ENCODE peak calls at places on chromosome 20, in seven cellular contexts. One of them, this sample, is unnamed.
A peak's percentile ranks its signal among the peaks of the same experiment; 100 is the strongest.

GRCh38 chr20:32480361-32481199 is 104.6 kb downstream of the NOL4L start:
- DNase-seq in uterus: no peak
- DNase-seq in left lung: no peak
- DNase-seq in mammary epithelial cell: no peak
- DNase-seq in CD4-positive, CD25-positive, alpha-beta regulatory T cell: no peak
- DNase-seq in IMR-90: peak; percentile 44
- DNase-seq in GM23338: no peak
- DNase-seq in this sample: no peak

GRCh38 chr20:9930142-9930541 is 91.3 kb upstream of the PAK5 start:
- DNase-seq in uterus: no peak
- DNase-seq in left lung: no peak
- DNase-seq in mammary epithelial cell: peak; percentile 24
- DNase-seq in CD4-positive, CD25-positive, alpha-beta regulatory T cell: no peak
- DNase-seq in IMR-90: no peak
- DNase-seq in GM23338: no peak
- DNase-seq in this sample: no peak

GRCh38 chr20:11551491-11551890 is 366.2 kb upstream of the BTBD3 start:
- DNase-seq in uterus: no peak
- DNase-seq in left lung: no peak
- DNase-seq in mammary epithelial cell: no peak
- DNase-seq in CD4-positive, CD25-positive, alpha-beta regulatory T cell: no peak
- DNase-seq in IMR-90: no peak
- DNase-seq in GM23338: no peak
- DNase-seq in this sample: no peak

GRCh38 chr20:1918766-1919165 is 23.6 kb downstream of the SIRPA start:
- DNase-seq in uterus: no peak
- DNase-seq in left lung: no peak
- DNase-seq in mammary epithelial cell: no peak
- DNase-seq in CD4-positive, CD25-positive, alpha-beta regulatory T cell: no peak
- DNase-seq in IMR-90: no peak
- DNase-seq in GM23338: no peak
- DNase-seq in this sample: no peak

GRCh38 chr20:32358883-32359632 is 927 bp downstream of the ASXL1 start:
- DNase-seq in uterus: peak; percentile 77
- DNase-seq in left lung: peak; percentile 80
- DNase-seq in mammary epithelial cell: peak; percentile 44
- DNase-seq in CD4-positive, CD25-positive, alpha-beta regulatory T cell: peak; percentile 66
- DNase-seq in IMR-90: peak; percentile 51
- DNase-seq in GM23338: peak; percentile 99
- DNase-seq in this sample: peak; percentile 65

GRCh38 chr20:45510242-45510862 is 5.1 kb downstream of the SPINT3 start:
- DNase-seq in uterus: no peak
- DNase-seq in left lung: no peak
- DNase-seq in mammary epithelial cell: peak; percentile 86
- DNase-seq in CD4-positive, CD25-positive, alpha-beta regulatory T cell: no peak
- DNase-seq in IMR-90: no peak
- DNase-seq in GM23338: no peak
- DNase-seq in this sample: no peak

GRCh38 chr20:47113362-47114118 is 218.9 kb downstream of the EYA2 start:
- DNase-seq in uterus: no peak
- DNase-seq in left lung: no peak
- DNase-seq in mammary epithelial cell: peak; percentile 22
- DNase-seq in CD4-positive, CD25-positive, alpha-beta regulatory T cell: no peak
- DNase-seq in IMR-90: peak; percentile 76
- DNase-seq in GM23338: no peak
- DNase-seq in this sample: no peak

GRCh38 chr20:36573798-36574277 is 441 bp downstream of the TGIF2 start:
- DNase-seq in uterus: no peak
- DNase-seq in left lung: peak; percentile 58
- DNase-seq in mammary epithelial cell: peak; percentile 9
- DNase-seq in CD4-positive, CD25-positive, alpha-beta regulatory T cell: peak; percentile 36
- DNase-seq in IMR-90: no peak
- DNase-seq in GM23338: no peak
- DNase-seq in this sample: no peak

GRCh38 chr20:50027611-50028105 is 44.9 kb downstream of the SNAI1 start:
- DNase-seq in uterus: peak; percentile 54
- DNase-seq in left lung: peak; percentile 74
- DNase-seq in mammary epithelial cell: peak; percentile 44
- DNase-seq in CD4-positive, CD25-positive, alpha-beta regulatory T cell: no peak
- DNase-seq in IMR-90: peak; percentile 92
- DNase-seq in GM23338: no peak
- DNase-seq in this sample: no peak

GRCh38 chr20:32052792-32053362 is 835 bp downstream of the HCK start:
- DNase-seq in uterus: no peak
- DNase-seq in left lung: peak; percentile 87
- DNase-seq in mammary epithelial cell: no peak
- DNase-seq in CD4-positive, CD25-positive, alpha-beta regulatory T cell: no peak
- DNase-seq in IMR-90: no peak
- DNase-seq in GM23338: peak; percentile 88
- DNase-seq in this sample: peak; percentile 42

GRCh38 chr20:43544501-43544900 is 14.3 kb upstream of the SGK2 start:
- DNase-seq in uterus: no peak
- DNase-seq in left lung: no peak
- DNase-seq in mammary epithelial cell: no peak
- DNase-seq in CD4-positive, CD25-positive, alpha-beta regulatory T cell: no peak
- DNase-seq in IMR-90: no peak
- DNase-seq in GM23338: no peak
- DNase-seq in this sample: no peak

GRCh38 chr20:60857708-60858107 is 394.4 kb upstream of the CDH4 start:
- DNase-seq in uterus: no peak
- DNase-seq in left lung: no peak
- DNase-seq in mammary epithelial cell: peak; percentile 51
- DNase-seq in CD4-positive, CD25-positive, alpha-beta regulatory T cell: no peak
- DNase-seq in IMR-90: peak; percentile 43
- DNase-seq in GM23338: no peak
- DNase-seq in this sample: no peak

GRCh38 chr20:47167846-47168245 is 188.7 kb downstream of the ZMYND8 start:
- DNase-seq in uterus: no peak
- DNase-seq in left lung: no peak
- DNase-seq in mammary epithelial cell: no peak
- DNase-seq in CD4-positive, CD25-positive, alpha-beta regulatory T cell: no peak
- DNase-seq in IMR-90: no peak
- DNase-seq in GM23338: peak; percentile 25
- DNase-seq in this sample: no peak

GRCh38 chr20:14757728-14758127 is 420.3 kb upstream of the FLRT3 start:
- DNase-seq in uterus: no peak
- DNase-seq in left lung: no peak
- DNase-seq in mammary epithelial cell: no peak
- DNase-seq in CD4-positive, CD25-positive, alpha-beta regulatory T cell: no peak
- DNase-seq in IMR-90: no peak
- DNase-seq in GM23338: peak; percentile 64
- DNase-seq in this sample: no peak

GRCh38 chr20:21577551-21577950 is 63.7 kb upstream of the NKX2-2 start:
- DNase-seq in uterus: no peak
- DNase-seq in left lung: no peak
- DNase-seq in mammary epithelial cell: no peak
- DNase-seq in CD4-positive, CD25-positive, alpha-beta regulatory T cell: no peak
- DNase-seq in IMR-90: no peak
- DNase-seq in GM23338: no peak
- DNase-seq in this sample: no peak

GRCh38 chr20:49935746-49936152 is 448 bp upstream of the RNF114 start:
- DNase-seq in uterus: no peak
- DNase-seq in left lung: no peak
- DNase-seq in mammary epithelial cell: no peak
- DNase-seq in CD4-positive, CD25-positive, alpha-beta regulatory T cell: no peak
- DNase-seq in IMR-90: no peak
- DNase-seq in GM23338: no peak
- DNase-seq in this sample: no peak

GRCh38 chr20:13868331-13868730 is 83.5 kb downstream of the NDUFAF5 start:
- DNase-seq in uterus: peak; percentile 66
- DNase-seq in left lung: peak; percentile 43
- DNase-seq in mammary epithelial cell: peak; percentile 57
- DNase-seq in CD4-positive, CD25-positive, alpha-beta regulatory T cell: no peak
- DNase-seq in IMR-90: peak; percentile 18
- DNase-seq in GM23338: no peak
- DNase-seq in this sample: no peak

GRCh38 chr20:12276011-12276673 is 358.4 kb downstream of the BTBD3 start:
- DNase-seq in uterus: no peak
- DNase-seq in left lung: no peak
- DNase-seq in mammary epithelial cell: peak; percentile 53
- DNase-seq in CD4-positive, CD25-positive, alpha-beta regulatory T cell: no peak
- DNase-seq in IMR-90: no peak
- DNase-seq in GM23338: no peak
- DNase-seq in this sample: no peak

GRCh38 chr20:7980332-7981046 is 39.1 kb downstream of the TMX4 start:
- DNase-seq in uterus: no peak
- DNase-seq in left lung: no peak
- DNase-seq in mammary epithelial cell: peak; percentile 50
- DNase-seq in CD4-positive, CD25-positive, alpha-beta regulatory T cell: no peak
- DNase-seq in IMR-90: peak; percentile 64
- DNase-seq in GM23338: peak; percentile 51
- DNase-seq in this sample: no peak

GRCh38 chr20:57618091-57618765 is 2.0 kb downstream of the ZBP1 start:
- DNase-seq in uterus: no peak
- DNase-seq in left lung: peak; percentile 51
- DNase-seq in mammary epithelial cell: peak; percentile 82
- DNase-seq in CD4-positive, CD25-positive, alpha-beta regulatory T cell: no peak
- DNase-seq in IMR-90: no peak
- DNase-seq in GM23338: no peak
- DNase-seq in this sample: no peak

GRCh38 chr20:33653218-33653899 is 8.8 kb upstream of the C20orf144 start:
- DNase-seq in uterus: peak; percentile 69
- DNase-seq in left lung: no peak
- DNase-seq in mammary epithelial cell: peak; percentile 34
- DNase-seq in CD4-positive, CD25-positive, alpha-beta regulatory T cell: no peak
- DNase-seq in IMR-90: peak; percentile 66
- DNase-seq in GM23338: peak; percentile 90
- DNase-seq in this sample: no peak

GRCh38 chr20:50339196-50339901 is 148.7 kb downstream of the CEBPB start:
- DNase-seq in uterus: peak; percentile 76
- DNase-seq in left lung: no peak
- DNase-seq in mammary epithelial cell: no peak
- DNase-seq in CD4-positive, CD25-positive, alpha-beta regulatory T cell: no peak
- DNase-seq in IMR-90: peak; percentile 69
- DNase-seq in GM23338: no peak
- DNase-seq in this sample: no peak

GRCh38 chr20:48740269-48740603 is 87.6 kb downstream of the PREX1 start:
- DNase-seq in uterus: no peak
- DNase-seq in left lung: no peak
- DNase-seq in mammary epithelial cell: no peak
- DNase-seq in CD4-positive, CD25-positive, alpha-beta regulatory T cell: no peak
- DNase-seq in IMR-90: no peak
- DNase-seq in GM23338: no peak
- DNase-seq in this sample: no peak

GRCh38 chr20:14721926-14722325 is 384.5 kb upstream of the FLRT3 start:
- DNase-seq in uterus: no peak
- DNase-seq in left lung: no peak
- DNase-seq in mammary epithelial cell: peak; percentile 17
- DNase-seq in CD4-positive, CD25-positive, alpha-beta regulatory T cell: no peak
- DNase-seq in IMR-90: no peak
- DNase-seq in GM23338: no peak
- DNase-seq in this sample: no peak

GRCh38 chr20:50590348-50590664 is 80.1 kb downstream of the PTPN1 start:
- DNase-seq in uterus: no peak
- DNase-seq in left lung: no peak
- DNase-seq in mammary epithelial cell: no peak
- DNase-seq in CD4-positive, CD25-positive, alpha-beta regulatory T cell: no peak
- DNase-seq in IMR-90: no peak
- DNase-seq in GM23338: no peak
- DNase-seq in this sample: no peak

GRCh38 chr20:46406986-46407670 is 713 bp upstream of the ELMO2 start:
- DNase-seq in uterus: peak; percentile 60
- DNase-seq in left lung: peak; percentile 78
- DNase-seq in mammary epithelial cell: peak; percentile 59
- DNase-seq in CD4-positive, CD25-positive, alpha-beta regulatory T cell: peak; percentile 51
- DNase-seq in IMR-90: peak; percentile 15
- DNase-seq in GM23338: peak; percentile 28
- DNase-seq in this sample: peak; percentile 73

DNA sequence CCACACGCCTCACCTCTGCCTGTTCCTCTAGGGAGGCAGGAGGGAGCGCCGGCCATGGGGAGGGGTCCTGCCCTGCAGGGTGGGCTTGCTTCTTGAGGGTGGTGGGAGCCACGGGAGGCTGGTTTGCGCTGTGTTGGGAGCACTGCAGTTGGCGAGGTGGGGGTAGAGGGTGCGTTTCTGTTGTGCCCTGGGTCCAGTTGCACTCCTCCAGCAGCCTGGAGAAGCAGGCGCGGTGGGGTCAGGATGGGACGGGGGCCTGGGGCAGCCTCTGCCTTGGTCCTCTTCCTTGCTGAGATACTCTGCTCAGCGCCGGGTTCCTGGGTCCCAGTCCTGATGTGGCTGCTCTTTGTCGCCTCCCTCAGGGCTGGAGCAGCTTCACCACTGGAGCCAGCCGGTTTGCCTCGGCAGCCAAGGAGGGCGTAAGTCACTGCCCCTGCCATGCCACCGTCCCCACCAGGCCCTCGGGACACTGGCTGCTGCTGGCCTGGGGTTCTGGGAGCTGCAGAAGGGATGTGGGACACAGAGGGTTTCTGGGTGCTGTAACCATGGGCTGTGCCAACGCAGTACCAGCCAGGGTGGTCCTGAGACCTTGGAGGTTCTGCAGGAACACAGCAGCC is 8.4 kb downstream of the ARFGAP1 start:
- DNase-seq in uterus: no peak
- DNase-seq in left lung: no peak
- DNase-seq in mammary epithelial cell: no peak
- DNase-seq in CD4-positive, CD25-positive, alpha-beta regulatory T cell: no peak
- DNase-seq in IMR-90: no peak
- DNase-seq in GM23338: peak; percentile 77
- DNase-seq in this sample: no peak
- H3K36me3 ChIP-seq in uterus: no peaks in the 10 kb centered on the region
- H3K36me3 ChIP-seq in left lung: peaks cover 100% of the 10 kb centered on the region
- H3K36me3 ChIP-seq in mammary epithelial cell: peaks cover 10% of the 10 kb centered on the region
- H3K36me3 ChIP-seq in CD4-positive, CD25-positive, alpha-beta regulatory T cell: peaks cover 44% of the 10 kb centered on the region
- H3K36me3 ChIP-seq in IMR-90: peaks cover 85% of the 10 kb centered on the region
- H3K36me3 ChIP-seq in GM23338: peaks cover 9% of the 10 kb centered on the region
- H3K36me3 ChIP-seq in this sample: no peaks in the 10 kb centered on the region

GRCh38 chr20:2986466-2986865 is 57.0 kb upstream of the GNRH2 start:
- DNase-seq in uterus: no peak
- DNase-seq in left lung: no peak
- DNase-seq in mammary epithelial cell: peak; percentile 74
- DNase-seq in CD4-positive, CD25-positive, alpha-beta regulatory T cell: no peak
- DNase-seq in IMR-90: peak; percentile 33
- DNase-seq in GM23338: no peak
- DNase-seq in this sample: no peak
- H3K36me3 ChIP-seq in uterus: no peaks in the 10 kb centered on the region
- H3K36me3 ChIP-seq in left lung: peaks cover 46% of the 10 kb centered on the region
- H3K36me3 ChIP-seq in mammary epithelial cell: peaks cover 12% of the 10 kb centered on the region
- H3K36me3 ChIP-seq in CD4-positive, CD25-positive, alpha-beta regulatory T cell: peaks cover 54% of the 10 kb centered on the region
- H3K36me3 ChIP-seq in IMR-90: peaks cover 29% of the 10 kb centered on the region
- H3K36me3 ChIP-seq in GM23338: peaks cover 16% of the 10 kb centered on the region
- H3K36me3 ChIP-seq in this sample: peaks cover 45% of the 10 kb centered on the region

DNA sequence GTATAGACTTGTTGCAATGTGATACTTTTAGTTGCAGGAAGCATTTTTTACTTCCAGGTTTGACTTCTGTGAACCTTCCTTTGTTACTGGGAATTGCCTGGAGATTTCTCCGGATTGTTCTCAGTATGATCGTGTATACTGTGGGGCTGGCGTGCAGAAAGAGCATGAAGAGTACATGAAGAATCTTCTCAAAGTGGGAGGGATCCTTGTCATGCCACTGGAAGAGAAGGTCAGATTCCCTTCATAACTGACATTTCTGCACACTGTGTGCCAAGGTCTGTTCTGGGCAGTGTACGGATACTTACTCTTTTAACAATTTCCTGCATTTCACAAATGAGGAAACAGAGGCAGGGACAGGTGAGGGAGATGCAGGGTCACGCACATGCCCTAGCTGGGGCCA is 9.7 kb downstream of the PCMTD2 start:
- DNase-seq in uterus: no peak
- DNase-seq in left lung: no peak
- DNase-seq in mammary epithelial cell: no peak
- DNase-seq in CD4-positive, CD25-positive, alpha-beta regulatory T cell: no peak
- DNase-seq in IMR-90: no peak
- DNase-seq in GM23338: no peak
- DNase-seq in this sample: no peak
- H3K36me3 ChIP-seq in uterus: no peaks in the 10 kb centered on the region
- H3K36me3 ChIP-seq in left lung: peaks cover 9% of the 10 kb centered on the region
- H3K36me3 ChIP-seq in mammary epithelial cell: no peaks in the 10 kb centered on the region
- H3K36me3 ChIP-seq in CD4-positive, CD25-positive, alpha-beta regulatory T cell: peaks cover 53% of the 10 kb centered on the region
- H3K36me3 ChIP-seq in IMR-90: peaks cover 17% of the 10 kb centered on the region
- H3K36me3 ChIP-seq in GM23338: peaks cover 6% of the 10 kb centered on the region
- H3K36me3 ChIP-seq in this sample: peaks cover 4% of the 10 kb centered on the region

GRCh38 chr20:59031326-59032022 is 661 bp downstream of the ATP5F1E start:
- DNase-seq in uterus: no peak
- DNase-seq in left lung: no peak
- DNase-seq in mammary epithelial cell: no peak
- DNase-seq in CD4-positive, CD25-positive, alpha-beta regulatory T cell: no peak
- DNase-seq in IMR-90: no peak
- DNase-seq in GM23338: peak; percentile 25
- DNase-seq in this sample: no peak
- H3K36me3 ChIP-seq in uterus: no peaks in the 10 kb centered on the region
- H3K36me3 ChIP-seq in left lung: peaks cover 66% of the 10 kb centered on the region
- H3K36me3 ChIP-seq in mammary epithelial cell: peaks cover 44% of the 10 kb centered on the region
- H3K36me3 ChIP-seq in CD4-positive, CD25-positive, alpha-beta regulatory T cell: peaks cover 60% of the 10 kb centered on the region
- H3K36me3 ChIP-seq in IMR-90: peaks cover 19% of the 10 kb centered on the region
- H3K36me3 ChIP-seq in GM23338: peaks cover 49% of the 10 kb centered on the region
- H3K36me3 ChIP-seq in this sample: peaks cover 57% of the 10 kb centered on the region

This sample was measured in gastrocnemius medialis.